ENCODE peak calls at places on chromosomes 6 and 20, in six cellular contexts. One of them, this sample, is unnamed.

GRCh38 chr20:20452254-20452676 is 84.4 kb downstream of the INSM1 start:
- DNase-seq in heart right ventricle: peak
- DNase-seq in GM12865: peak
- DNase-seq in CD8-positive, alpha-beta memory T cell: peak
- DNase-seq in choroid plexus epithelial cell: peak
- DNase-seq in activated T-cell treated with anti-CD3 and anti-CD28 coated beads for 1 hour: peak
- DNase-seq in this sample: peak

GRCh38 chr20:1241456-1241855 is 15.6 kb downstream of the RAD21L1 start:
- DNase-seq in heart right ventricle: no peak
- DNase-seq in GM12865: no peak
- DNase-seq in CD8-positive, alpha-beta memory T cell: no peak
- DNase-seq in choroid plexus epithelial cell: no peak
- DNase-seq in activated T-cell treated with anti-CD3 and anti-CD28 coated beads for 1 hour: no peak
- DNase-seq in this sample: no peak

GRCh38 chr20:24950128-24950835 is 1.2 kb downstream of the CST7 start:
- DNase-seq in heart right ventricle: no peak
- DNase-seq in GM12865: no peak
- DNase-seq in CD8-positive, alpha-beta memory T cell: no peak
- DNase-seq in choroid plexus epithelial cell: no peak
- DNase-seq in activated T-cell treated with anti-CD3 and anti-CD28 coated beads for 1 hour: no peak
- DNase-seq in this sample: no peak

GRCh38 chr6:125989631-125990030 is 3.3 kb downstream of the TRMT11 start:
- DNase-seq in heart right ventricle: no peak
- DNase-seq in GM12865: no peak
- DNase-seq in CD8-positive, alpha-beta memory T cell: no peak
- DNase-seq in choroid plexus epithelial cell: peak
- DNase-seq in activated T-cell treated with anti-CD3 and anti-CD28 coated beads for 1 hour: no peak
- DNase-seq in this sample: no peak

GRCh38 chr6:128305976-128306375 is 214.4 kb downstream of the PTPRK start:
- DNase-seq in heart right ventricle: no peak
- DNase-seq in GM12865: no peak
- DNase-seq in CD8-positive, alpha-beta memory T cell: no peak
- DNase-seq in choroid plexus epithelial cell: peak
- DNase-seq in activated T-cell treated with anti-CD3 and anti-CD28 coated beads for 1 hour: no peak
- DNase-seq in this sample: no peak

GRCh38 chr6:91781946-91782345 is 1195.1 kb upstream of the MAP3K7 start:
- DNase-seq in heart right ventricle: no peak
- DNase-seq in GM12865: no peak
- DNase-seq in CD8-positive, alpha-beta memory T cell: no peak
- DNase-seq in choroid plexus epithelial cell: no peak
- DNase-seq in activated T-cell treated with anti-CD3 and anti-CD28 coated beads for 1 hour: no peak
- DNase-seq in this sample: no peak

GRCh38 chr6:166751051-166751595 is 124.1 kb upstream of the RPS6KA2 start:
- DNase-seq in heart right ventricle: no peak
- DNase-seq in GM12865: peak
- DNase-seq in CD8-positive, alpha-beta memory T cell: no peak
- DNase-seq in choroid plexus epithelial cell: no peak
- DNase-seq in activated T-cell treated with anti-CD3 and anti-CD28 coated beads for 1 hour: no peak
- DNase-seq in this sample: no peak

GRCh38 chr6:44661221-44661609 is 273.7 kb downstream of the CDC5L start:
- DNase-seq in heart right ventricle: no peak
- DNase-seq in GM12865: no peak
- DNase-seq in CD8-positive, alpha-beta memory T cell: no peak
- DNase-seq in choroid plexus epithelial cell: peak
- DNase-seq in activated T-cell treated with anti-CD3 and anti-CD28 coated beads for 1 hour: no peak
- DNase-seq in this sample: no peak

GRCh38 chr20:20423117-20423516 is 55.2 kb downstream of the INSM1 start:
- DNase-seq in heart right ventricle: no peak
- DNase-seq in GM12865: no peak
- DNase-seq in CD8-positive, alpha-beta memory T cell: no peak
- DNase-seq in choroid plexus epithelial cell: no peak
- DNase-seq in activated T-cell treated with anti-CD3 and anti-CD28 coated beads for 1 hour: no peak
- DNase-seq in this sample: no peak

GRCh38 chr6:56851541-56852248 is 103.2 kb upstream of the BEND6 start:
- DNase-seq in heart right ventricle: no peak
- DNase-seq in GM12865: peak
- DNase-seq in CD8-positive, alpha-beta memory T cell: no peak
- DNase-seq in choroid plexus epithelial cell: peak
- DNase-seq in activated T-cell treated with anti-CD3 and anti-CD28 coated beads for 1 hour: no peak
- DNase-seq in this sample: peak

GRCh38 chr6:77326029-77326428 is 137.3 kb downstream of the HTR1B start:
- DNase-seq in heart right ventricle: no peak
- DNase-seq in GM12865: no peak
- DNase-seq in CD8-positive, alpha-beta memory T cell: no peak
- DNase-seq in choroid plexus epithelial cell: no peak
- DNase-seq in activated T-cell treated with anti-CD3 and anti-CD28 coated beads for 1 hour: no peak
- DNase-seq in this sample: no peak

GRCh38 chr20:51594206-51594998 is 51.9 kb upstream of the NFATC2 start:
- DNase-seq in heart right ventricle: no peak
- DNase-seq in GM12865: no peak
- DNase-seq in CD8-positive, alpha-beta memory T cell: no peak
- DNase-seq in choroid plexus epithelial cell: no peak
- DNase-seq in activated T-cell treated with anti-CD3 and anti-CD28 coated beads for 1 hour: no peak
- DNase-seq in this sample: no peak

GRCh38 chr6:145110109-145110508 is 625.2 kb downstream of the EPM2A start:
- DNase-seq in heart right ventricle: no peak
- DNase-seq in GM12865: no peak
- DNase-seq in CD8-positive, alpha-beta memory T cell: no peak
- DNase-seq in choroid plexus epithelial cell: no peak
- DNase-seq in activated T-cell treated with anti-CD3 and anti-CD28 coated beads for 1 hour: no peak
- DNase-seq in this sample: no peak

GRCh38 chr6:116500969-116501433 is 10.4 kb upstream of the CALHM5 start:
- DNase-seq in heart right ventricle: no peak
- DNase-seq in GM12865: no peak
- DNase-seq in CD8-positive, alpha-beta memory T cell: no peak
- DNase-seq in choroid plexus epithelial cell: peak
- DNase-seq in activated T-cell treated with anti-CD3 and anti-CD28 coated beads for 1 hour: no peak
- DNase-seq in this sample: peak

GRCh38 chr6:33197431-33198048 is 2.9 kb downstream of the RXRB start:
- DNase-seq in heart right ventricle: no peak
- DNase-seq in GM12865: peak
- DNase-seq in CD8-positive, alpha-beta memory T cell: no peak
- DNase-seq in choroid plexus epithelial cell: peak
- DNase-seq in activated T-cell treated with anti-CD3 and anti-CD28 coated beads for 1 hour: no peak
- DNase-seq in this sample: peak

GRCh38 chr6:150231456-150231855 is 88.6 kb downstream of the PPP1R14C start:
- DNase-seq in heart right ventricle: no peak
- DNase-seq in GM12865: no peak
- DNase-seq in CD8-positive, alpha-beta memory T cell: no peak
- DNase-seq in choroid plexus epithelial cell: no peak
- DNase-seq in activated T-cell treated with anti-CD3 and anti-CD28 coated beads for 1 hour: no peak
- DNase-seq in this sample: no peak

GRCh38 chr6:169851641-169852503 is 100.5 kb downstream of the ERMARD start:
- DNase-seq in heart right ventricle: no peak
- DNase-seq in GM12865: no peak
- DNase-seq in CD8-positive, alpha-beta memory T cell: no peak
- DNase-seq in choroid plexus epithelial cell: peak
- DNase-seq in activated T-cell treated with anti-CD3 and anti-CD28 coated beads for 1 hour: no peak
- DNase-seq in this sample: no peak

GRCh38 chr6:169669889-169670288 is 31.9 kb downstream of the WDR27 start:
- DNase-seq in heart right ventricle: no peak
- DNase-seq in GM12865: no peak
- DNase-seq in CD8-positive, alpha-beta memory T cell: no peak
- DNase-seq in choroid plexus epithelial cell: peak
- DNase-seq in activated T-cell treated with anti-CD3 and anti-CD28 coated beads for 1 hour: no peak
- DNase-seq in this sample: no peak

This sample was measured in activated T-helper 1 cell treated with anti-CD3 and anti-CD28 coated beads, Interleukin-12 subunit alpha, Interleukin-12 subunit beta, Interleukin-2, Interleukin-4 antibody, amounts not matched to agents 30 ng/mL and 10 ng/mL and 1 ng/mL, durations not matched to agents 14 hours and 24 hours and 36 hours.